ENCODE peak calls at places on chromosomes 16 and 17, in five cellular contexts. T is non-pigmented ciliary epithelial cell; G is effector memory CD4-positive, alpha-beta T cell; M is T-helper 2 cell; X is lung. Y is an unnamed sample.

GRCh38 chr17:68314916-68315535 is 23.7 kb downstream of the ARSG start:
- DNase-seq in T (no peak), G (no peak), M (no peak), X (peak), Y (no peak)

GRCh38 chr16:72844225-72844920 is 203.6 kb downstream of the ZFHX3 start:
- DNase-seq in T (no peak), G (no peak), M (no peak), X (no peak), Y (no peak)

GRCh38 chr16:1903845-1904820 is 14.1 kb downstream of the HS3ST6 start:
- DNase-seq in T (no peak), G (no peak), M (no peak), X (peak), Y (no peak)

GRCh38 chr17:3603119-3603869 is 5.9 kb downstream of the TRPV1 start:
- DNase-seq in T (peak), G (no peak), M (no peak), X (no peak), Y (peak)

GRCh38 chr16:704552-705380 is 835 bp downstream of the FBXL16 start:
- DNase-seq in T (no peak), G (no peak), M (no peak), X (no peak), Y (no peak)

GRCh38 chr16:14386115-14386514 is 243.9 kb downstream of the PARN start:
- DNase-seq in T (no peak), G (no peak), M (no peak), X (no peak), Y (no peak)

GRCh38 chr17:48715496-48716399 is 6.6 kb downstream of the PRAC1 start:
- DNase-seq in T (no peak), G (no peak), M (no peak), X (no peak), Y (no peak)

GRCh38 chr17:50365649-50366393 is 7.2 kb downstream of the MRPL27 start:
- DNase-seq in T (no peak), G (no peak), M (no peak), X (no peak), Y (no peak)

GRCh38 chr17:63841350-63842172 is 924 bp downstream of the SMARCD2 start:
- DNase-seq in T (no peak), G (no peak), M (no peak), X (peak), Y (no peak)

GRCh38 chr17:17877548-17878358 is 41.0 kb upstream of the SREBF1 start:
- DNase-seq in T (peak), G (no peak), M (no peak), X (peak), Y (no peak)

GRCh38 chr16:56609463-56609921 is 1.1 kb downstream of the MT2A start:
- DNase-seq in T (no peak), G (peak), M (no peak), X (peak), Y (no peak)

GRCh38 chr17:20189322-20189721 is 180.2 kb downstream of the SPECC1 start:
- DNase-seq in T (no peak), G (no peak), M (no peak), X (no peak), Y (no peak)

GRCh38 chr16:2515180-2515803 is 1.5 kb downstream of the ATP6V0C start:
- DNase-seq in T (no peak), G (no peak), M (no peak), X (peak), Y (no peak)

GRCh38 chr17:78096093-78096492 is 32.5 kb downstream of the TMC6 start:
- DNase-seq in T (no peak), G (no peak), M (no peak), X (no peak), Y (no peak)

GRCh38 chr17:78923660-78924453 is 1.3 kb downstream of the TIMP2 start:
- DNase-seq in T (no peak), G (peak), M (peak), X (peak), Y (no peak)

GRCh38 chr16:16009396-16009795 is 60.0 kb downstream of the ABCC1 start:
- DNase-seq in T (no peak), G (no peak), M (no peak), X (no peak), Y (no peak)

GRCh38 chr17:45386180-45386579 is 46.5 kb downstream of the ARHGAP27 start:
- DNase-seq in T (no peak), G (no peak), M (no peak), X (no peak), Y (no peak)

GRCh38 chr17:60827920-60828319 is 150.3 kb downstream of the BCAS3 start:
- DNase-seq in T (no peak), G (no peak), M (no peak), X (no peak), Y (no peak)

GRCh38 chr16:87681990-87682570 is 79.8 kb downstream of the JPH3 start:
- DNase-seq in T (peak), G (no peak), M (no peak), X (no peak), Y (no peak)

GRCh38 chr16:65306313-65306712 is 184.4 kb upstream of the CDH11 start:
- DNase-seq in T (no peak), G (no peak), M (no peak), X (no peak), Y (no peak)

GRCh38 chr17:57210224-57210553 is 46.1 kb upstream of the MSI2 start:
- DNase-seq in T (no peak), G (no peak), M (no peak), X (no peak), Y (peak)

GRCh38 chr17:1515640-1516402 is 591 bp downstream of the INPP5K start:
- DNase-seq in T (peak), G (peak), M (no peak), X (peak), Y (no peak)

GRCh38 chr17:34178047-34178446 is 77.0 kb upstream of the CCL2 start:
- DNase-seq in T (no peak), G (no peak), M (no peak), X (no peak), Y (no peak)

GRCh38 chr16:59330030-59330670 is 596.0 kb upstream of the GOT2 start:
- DNase-seq in T (peak), G (no peak), M (no peak), X (no peak), Y (no peak)

GRCh38 chr17:76714822-76715461 is 4.2 kb upstream of the MXRA7 start:
- DNase-seq in T (no peak), G (peak), M (peak), X (peak), Y (no peak)

GRCh38 chr16:46972429-46972970 is 974 bp downstream of the DNAJA2 start:
- DNase-seq in T (no peak), G (no peak), M (no peak), X (no peak), Y (no peak)

GRCh38 chr16:14559809-14560227 is 70.2 kb downstream of the PARN start:
- DNase-seq in T (no peak), G (no peak), M (no peak), X (peak), Y (no peak)

GRCh38 chr16:25257956-25258855 is 561 bp upstream of the ZKSCAN2 start:
- DNase-seq in T (peak), G (peak), M (peak), X (peak), Y (no peak)

GRCh38 chr16:10744370-10745030 is 858 bp downstream of the NUBP1 start:
- DNase-seq in T (no peak), G (no peak), M (no peak), X (no peak), Y (no peak)

GRCh38 chr17:40340880-40341807 is 23.4 kb downstream of the GJD3 start:
- DNase-seq in T (no peak), G (peak), M (peak), X (peak), Y (no peak)